ENCODE peak calls at places on chromosome 14, in ten cellular contexts. S, O, M, K, J, G, U, B, D and P are unnamed samples.

GRCh38 chr14:78157855-78158436 is 12.2 kb upstream of the NRXN3 start:
- DNase-seq in B (no peak), O (peak), J (no peak), K (peak), U (peak), D (no peak), M (peak), S (peak), G (no peak), P (no peak)

GRCh38 chr14:50941151-50941550 is 3.1 kb downstream of the PYGL start:
- DNase-seq in S (no peak), G (no peak), D (no peak), M (no peak), B (no peak), U (no peak), O (peak), K (no peak), J (no peak), P (peak)

GRCh38 chr14:76720382-76720813 is 40.9 kb upstream of the VASH1 start:
- DNase-seq in O (peak), U (peak), M (peak), D (no peak), G (peak), J (no peak), K (peak), B (peak), S (peak), P (no peak)

GRCh38 chr14:76152333-76152681 is 585 bp downstream of the GPATCH2L start:
- DNase-seq in K (peak), M (peak), B (peak), O (peak), D (peak), J (peak), U (peak), S (peak), G (peak), P (peak)

GRCh38 chr14:79278798-79279644 is 932.3 kb downstream of the DIO2 start:
- DNase-seq in B (peak), S (peak), G (peak), K (peak), O (peak), D (no peak), J (peak), M (peak), U (peak), P (peak)

GRCh38 chr14:100851946-100852620 is 26.2 kb downstream of the MEG3 start:
- DNase-seq in M (no peak), S (no peak), O (no peak), U (no peak), K (no peak), B (no peak), D (no peak), G (no peak), J (no peak), P (no peak)

GRCh38 chr14:56487090-56487667 is 92.4 kb upstream of the TMEM260 start:
- DNase-seq in O (peak), B (no peak), G (no peak), D (no peak), K (peak), U (no peak), J (no peak), S (no peak), M (no peak), P (no peak)

GRCh38 chr14:104723651-104724406 is at the start of gene ADSS1:
- DNase-seq in U (peak), M (peak), S (peak), O (no peak), J (peak), K (no peak), D (peak), B (peak), G (no peak), P (peak)

GRCh38 chr14:20607617-20608016 is 16.4 kb upstream of the RNASE12 start:
- DNase-seq in S (no peak), D (no peak), K (no peak), B (no peak), J (no peak), G (no peak), U (no peak), O (no peak), M (no peak), P (no peak)

GRCh38 chr14:95440951-95441350 is 75.5 kb downstream of the SYNE3 start:
- DNase-seq in K (no peak), M (no peak), O (no peak), U (peak), D (no peak), B (no peak), G (peak), S (peak), J (no peak), P (no peak)

GRCh38 chr14:67996235-67996634 is 176.7 kb downstream of the RAD51B start:
- DNase-seq in G (no peak), O (no peak), B (no peak), D (no peak), S (no peak), J (no peak), U (no peak), K (no peak), M (no peak), P (no peak)

GRCh38 chr14:54301349-54301748 is 95.5 kb upstream of the CDKN3 start:
- DNase-seq in B (no peak), O (no peak), D (no peak), S (no peak), M (no peak), G (no peak), U (no peak), K (no peak), J (no peak), P (no peak)

GRCh38 chr14:63745858-63746425 is 18.1 kb upstream of the SGPP1 start:
- DNase-seq in J (no peak), U (no peak), M (no peak), S (no peak), G (no peak), D (no peak), O (no peak), B (peak), K (no peak), P (no peak)

GRCh38 chr14:31201111-31201510 is 6.5 kb downstream of the HECTD1 start:
- DNase-seq in B (no peak), J (no peak), K (no peak), O (no peak), M (no peak), G (no peak), S (no peak), D (no peak), U (no peak), P (no peak)